ENCODE peak calls at places on chromosome 9, in four cellular contexts. One of them, this sample, is unnamed.

GRCh38 chr9:76181020-76181641 is 213.1 kb downstream of the RFK start:
- DNase-seq in transverse colon: no peak
- DNase-seq in ovary: no peak
- DNase-seq in CD8-positive, alpha-beta T cell: no peak
- DNase-seq in this sample: no peak

GRCh38 chr9:137373611-137373980 is 49.4 kb downstream of the EXD3 start:
- DNase-seq in ovary: no peak
- DNase-seq in CD8-positive, alpha-beta T cell: no peak
- DNase-seq in transverse colon: no peak
- DNase-seq in this sample: peak; percentile 30

GRCh38 chr9:75105841-75106240 is 17.5 kb downstream of the OSTF1 start:
- DNase-seq in CD8-positive, alpha-beta T cell: no peak
- DNase-seq in ovary: no peak
- DNase-seq in transverse colon: no peak
- DNase-seq in this sample: no peak

GRCh38 chr9:114968710-114969109 is 38.3 kb upstream of the TNFSF8 start:
- DNase-seq in transverse colon: no peak
- DNase-seq in ovary: no peak
- DNase-seq in CD8-positive, alpha-beta T cell: no peak
- DNase-seq in this sample: no peak

GRCh38 chr9:86637515-86637914 is 283.3 kb upstream of the TUT7 start:
- DNase-seq in ovary: peak; percentile 78
- DNase-seq in CD8-positive, alpha-beta T cell: no peak
- DNase-seq in transverse colon: no peak
- DNase-seq in this sample: peak; percentile 37

GRCh38 chr9:38343037-38343436 is 49.5 kb upstream of the ALDH1B1 start:
- DNase-seq in ovary: no peak
- DNase-seq in CD8-positive, alpha-beta T cell: no peak
- DNase-seq in transverse colon: no peak
- DNase-seq in this sample: no peak

GRCh38 chr9:21443849-21444625 is 3.8 kb downstream of the IFNA1 start:
- DNase-seq in ovary: no peak
- DNase-seq in transverse colon: no peak
- DNase-seq in CD8-positive, alpha-beta T cell: peak; percentile 38
- DNase-seq in this sample: no peak

GRCh38 chr9:23551929-23552707 is 273.9 kb downstream of the ELAVL2 start:
- DNase-seq in transverse colon: no peak
- DNase-seq in CD8-positive, alpha-beta T cell: no peak
- DNase-seq in ovary: no peak
- DNase-seq in this sample: no peak

GRCh38 chr9:88923653-88924284 is 67.5 kb upstream of the S1PR3 start:
- DNase-seq in transverse colon: no peak
- DNase-seq in CD8-positive, alpha-beta T cell: no peak
- DNase-seq in ovary: no peak
- DNase-seq in this sample: peak; percentile 66

GRCh38 chr9:118529210-118529609 is 825.0 kb downstream of the TLR4 start:
- DNase-seq in ovary: no peak
- DNase-seq in transverse colon: no peak
- DNase-seq in CD8-positive, alpha-beta T cell: no peak
- DNase-seq in this sample: no peak

GRCh38 chr9:101582593-101582992 is 12.2 kb downstream of the PPP3R2 start:
- DNase-seq in transverse colon: no peak
- DNase-seq in ovary: no peak
- DNase-seq in CD8-positive, alpha-beta T cell: no peak
- DNase-seq in this sample: no peak

GRCh38 chr9:10396641-10397040 is 216.2 kb downstream of the PTPRD start:
- DNase-seq in CD8-positive, alpha-beta T cell: no peak
- DNase-seq in transverse colon: no peak
- DNase-seq in ovary: no peak
- DNase-seq in this sample: no peak

GRCh38 chr9:19464061-19464763 is 55.4 kb downstream of the ACER2 start:
- DNase-seq in transverse colon: no peak
- DNase-seq in CD8-positive, alpha-beta T cell: no peak
- DNase-seq in ovary: no peak
- DNase-seq in this sample: no peak
- H3K4me3 ChIP-seq in transverse colon: peak overlapping the region; percentile 36
- H3K4me3 ChIP-seq in CD8-positive, alpha-beta T cell: peak overlapping the region; percentile 56
- H3K4me3 ChIP-seq in ovary: peak overlapping the region; percentile 60
- H3K4me3 ChIP-seq in this sample: no peak overlapping the region

DNA sequence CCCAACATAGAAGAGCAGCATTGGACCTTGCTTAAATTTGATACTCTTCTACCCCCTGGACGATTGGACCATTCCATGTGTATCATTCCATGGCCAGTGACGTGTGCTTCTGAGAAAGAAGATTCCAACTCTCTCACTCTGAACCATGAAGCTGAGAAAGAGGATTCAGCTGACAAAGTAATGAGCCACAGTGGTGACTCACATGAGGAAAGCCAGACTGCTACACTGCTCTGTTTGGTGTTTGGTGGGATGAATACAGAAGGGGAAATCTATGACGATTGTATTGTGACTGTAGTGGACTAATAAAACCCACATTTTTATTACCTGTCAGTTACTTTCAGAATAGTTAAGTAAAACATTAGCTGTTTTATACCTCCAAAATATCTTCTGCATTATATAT is 7.5 kb downstream of the HSPA5 start:
- DNase-seq in transverse colon: no peak
- DNase-seq in ovary: no peak
- DNase-seq in CD8-positive, alpha-beta T cell: no peak
- DNase-seq in this sample: no peak
- H3K4me3 ChIP-seq in transverse colon: no peak overlapping the region
- H3K4me3 ChIP-seq in ovary: no peak overlapping the region
- H3K4me3 ChIP-seq in CD8-positive, alpha-beta T cell: no peak overlapping the region
- H3K4me3 ChIP-seq in this sample: no peak overlapping the region

DNA sequence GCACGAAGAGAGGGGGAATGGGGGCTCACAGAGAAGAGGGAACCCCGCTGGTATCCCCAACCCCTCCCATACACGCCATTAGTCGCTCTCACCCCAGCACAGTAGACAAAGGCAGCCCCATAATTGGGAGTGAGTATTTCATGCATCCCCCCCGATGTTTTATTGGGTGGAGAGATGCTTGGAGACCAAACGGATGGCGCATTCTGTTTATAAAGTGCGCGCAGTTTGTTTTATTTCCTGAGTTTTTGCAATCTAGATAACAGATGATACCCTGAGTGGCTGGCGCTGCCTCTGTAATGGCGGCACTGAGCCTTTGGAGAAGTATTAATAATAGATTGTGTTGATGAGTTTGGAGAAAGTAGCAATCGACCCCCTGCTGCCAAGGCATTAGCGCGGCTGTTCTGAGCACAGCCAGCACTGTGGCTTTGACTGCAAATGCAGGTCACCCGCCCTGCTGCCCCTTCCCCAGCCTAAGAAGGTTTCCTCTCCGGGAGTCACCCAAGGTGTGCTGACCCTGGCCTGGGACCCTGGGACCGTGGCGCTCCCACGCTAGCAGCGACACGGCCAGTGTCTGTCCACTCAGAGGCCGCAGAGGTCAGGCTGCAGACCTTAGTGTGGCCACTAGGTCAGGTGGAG is 74.3 kb downstream of the LMX1B start:
- DNase-seq in CD8-positive, alpha-beta T cell: no peak
- DNase-seq in ovary: no peak
- DNase-seq in transverse colon: no peak
- DNase-seq in this sample: no peak
- H3K4me3 ChIP-seq in CD8-positive, alpha-beta T cell: no peak overlapping the region
- H3K4me3 ChIP-seq in ovary: no peak overlapping the region
- H3K4me3 ChIP-seq in transverse colon: no peak overlapping the region
- H3K4me3 ChIP-seq in this sample: no peak overlapping the region

GRCh38 chr9:129496187-129497063 is 124.5 kb downstream of the C9orf50 start:
- DNase-seq in ovary: peak; percentile 97
- DNase-seq in CD8-positive, alpha-beta T cell: peak; percentile 78
- DNase-seq in transverse colon: peak; percentile 89
- DNase-seq in this sample: peak; percentile 98
- H3K4me3 ChIP-seq in ovary: peak overlapping the region; percentile 55
- H3K4me3 ChIP-seq in CD8-positive, alpha-beta T cell: peak overlapping the region; percentile 77
- H3K4me3 ChIP-seq in transverse colon: peak overlapping the region; percentile 52
- H3K4me3 ChIP-seq in this sample: peak overlapping the region; percentile 76

GRCh38 chr9:98809311-98810105 is 2.0 kb downstream of the GALNT12 start:
- DNase-seq in CD8-positive, alpha-beta T cell: no peak
- DNase-seq in ovary: no peak
- DNase-seq in transverse colon: peak; percentile 39
- DNase-seq in this sample: no peak

GRCh38 chr9:98808879-98809278 is 1.4 kb downstream of the GALNT12 start:
- DNase-seq in ovary: no peak
- DNase-seq in CD8-positive, alpha-beta T cell: no peak
- DNase-seq in transverse colon: peak; percentile 19
- DNase-seq in this sample: no peak

GRCh38 chr9:98807811-98808195 is 333 bp downstream of the GALNT12 start:
- DNase-seq in transverse colon: peak; percentile 50
- DNase-seq in ovary: no peak
- DNase-seq in CD8-positive, alpha-beta T cell: peak; percentile 28
- DNase-seq in this sample: no peak

GRCh38 chr9:98807070-98807810 is at the start of gene GALNT12:
- DNase-seq in transverse colon: peak; percentile 74
- DNase-seq in CD8-positive, alpha-beta T cell: peak; percentile 62
- DNase-seq in ovary: no peak
- DNase-seq in this sample: peak; percentile 68

DNA sequence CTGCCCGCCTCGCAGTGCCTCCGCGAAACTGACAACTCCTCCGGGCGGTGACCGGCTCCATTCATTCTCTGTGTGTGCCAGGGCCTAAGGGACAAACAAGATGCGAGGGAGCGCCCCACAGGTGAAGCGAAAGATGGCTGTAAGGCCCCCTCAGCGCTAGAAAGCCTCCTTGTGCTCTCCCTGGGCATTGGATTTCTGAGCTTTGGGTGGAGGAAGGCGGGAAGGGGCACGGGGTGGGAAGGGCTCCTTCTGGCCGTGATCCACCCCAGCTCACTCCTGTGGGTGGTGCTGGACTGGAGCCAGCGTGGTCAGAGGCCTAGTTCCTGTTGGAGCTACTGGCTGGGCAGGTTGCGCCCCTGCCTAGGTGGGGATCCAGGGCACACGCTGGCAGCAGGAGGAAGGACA is 943 bp downstream of the GALNT12 start:
- DNase-seq in ovary: peak; percentile 45
- DNase-seq in transverse colon: peak; percentile 93
- DNase-seq in CD8-positive, alpha-beta T cell: no peak
- DNase-seq in this sample: no peak
- H3K4me3 ChIP-seq in ovary: peak overlapping the region; percentile 42
- H3K4me3 ChIP-seq in transverse colon: peak overlapping the region; percentile 71
- H3K4me3 ChIP-seq in CD8-positive, alpha-beta T cell: peak overlapping the region; percentile 66
- H3K4me3 ChIP-seq in this sample: no peak overlapping the region

GRCh38 chr9:121280715-121281613 is 13.0 kb downstream of the GSN start:
- DNase-seq in transverse colon: no peak
- DNase-seq in ovary: no peak
- DNase-seq in CD8-positive, alpha-beta T cell: no peak
- DNase-seq in this sample: no peak
- H3K4me3 ChIP-seq in transverse colon: no peak overlapping the region
- H3K4me3 ChIP-seq in ovary: no peak overlapping the region
- H3K4me3 ChIP-seq in CD8-positive, alpha-beta T cell: no peak overlapping the region
- H3K4me3 ChIP-seq in this sample: no peak overlapping the region

GRCh38 chr9:113501129-113501686 is 37.7 kb downstream of the RGS3 start:
- DNase-seq in CD8-positive, alpha-beta T cell: no peak
- DNase-seq in transverse colon: no peak
- DNase-seq in ovary: no peak
- DNase-seq in this sample: peak; percentile 78
- H3K4me3 ChIP-seq in CD8-positive, alpha-beta T cell: no peak overlapping the region
- H3K4me3 ChIP-seq in transverse colon: no peak overlapping the region
- H3K4me3 ChIP-seq in ovary: no peak overlapping the region
- H3K4me3 ChIP-seq in this sample: peak overlapping the region; percentile 59

GRCh38 chr9:131880828-131881227 is 141.0 kb upstream of the RAPGEF1 start:
- DNase-seq in ovary: no peak
- DNase-seq in CD8-positive, alpha-beta T cell: no peak
- DNase-seq in transverse colon: no peak
- DNase-seq in this sample: no peak
- H3K4me3 ChIP-seq in ovary: no peak overlapping the region
- H3K4me3 ChIP-seq in CD8-positive, alpha-beta T cell: no peak overlapping the region
- H3K4me3 ChIP-seq in transverse colon: no peak overlapping the region
- H3K4me3 ChIP-seq in this sample: no peak overlapping the region

DNA sequence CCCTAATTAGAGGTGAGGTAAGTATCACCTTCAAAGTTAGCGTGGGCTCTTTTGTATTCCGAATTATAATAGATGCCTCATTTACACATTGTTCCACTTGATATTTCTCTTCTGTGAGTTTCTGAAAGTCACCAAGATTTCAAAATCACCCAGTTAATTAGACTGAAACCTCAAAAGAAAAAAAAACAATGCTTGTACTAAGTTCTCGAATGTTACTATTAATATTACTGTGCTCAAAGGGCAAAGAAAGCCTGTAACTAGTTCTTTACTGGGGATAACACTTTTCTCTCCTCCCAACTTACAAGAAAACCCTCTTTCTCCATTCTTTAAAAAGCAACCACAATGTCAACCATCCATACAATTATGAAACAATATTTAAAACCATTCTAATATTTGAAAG is 98.5 kb downstream of the STRBP start:
- DNase-seq in ovary: no peak
- DNase-seq in CD8-positive, alpha-beta T cell: no peak
- DNase-seq in transverse colon: no peak
- DNase-seq in this sample: no peak
- H3K4me3 ChIP-seq in ovary: no peak overlapping the region
- H3K4me3 ChIP-seq in CD8-positive, alpha-beta T cell: no peak overlapping the region
- H3K4me3 ChIP-seq in transverse colon: no peak overlapping the region
- H3K4me3 ChIP-seq in this sample: no peak overlapping the region